ENCODE peak calls at places on chromosomes 3 and 15, in ten cellular contexts. X, T, S, A, D, V, Z, Y, C and Q are unnamed samples.

GRCh38 chr3:30353711-30354467 is 252.5 kb upstream of the TGFBR2 start:
- DNase-seq in X (peak), T (no peak), S (no peak), A (no peak), D (no peak), V (no peak), Z (peak), Y (no peak), C (peak), Q (no peak)

GRCh38 chr3:183178833-183179549 is 16.5 kb upstream of the LAMP3 start:
- DNase-seq in X (peak), T (peak), S (peak), A (peak), D (no peak), V (peak), Z (peak), Y (peak), C (no peak), Q (peak)

GRCh38 chr3:194512895-194513601 is 26.2 kb upstream of the ATP13A3 start:
- DNase-seq in X (no peak), T (no peak), S (no peak), A (no peak), D (peak), V (no peak), Z (no peak), Y (no peak), C (no peak), Q (no peak)

GRCh38 chr3:114435733-114436132 is 141.9 kb downstream of the TIGIT start:
- DNase-seq in X (no peak), T (no peak), S (peak), A (no peak), D (no peak), V (no peak), Z (no peak), Y (no peak), C (no peak), Q (no peak)

GRCh38 chr3:155960060-155960459 is 89.6 kb downstream of the GMPS start:
- DNase-seq in X (no peak), T (no peak), S (peak), A (no peak), D (no peak), V (no peak), Z (no peak), Y (no peak), C (no peak), Q (no peak)

GRCh38 chr15:48889925-48890324 is 12.0 kb downstream of the EID1 start:
- DNase-seq in X (no peak), T (no peak), S (no peak), A (no peak), D (no peak), V (no peak), Z (no peak), Y (no peak), C (no peak), Q (no peak)

GRCh38 chr3:190811775-190812480 is 50.6 kb downstream of the GMNC start:
- DNase-seq in X (peak), T (peak), S (peak), A (peak), D (peak), V (peak), Z (peak), Y (no peak), C (no peak), Q (peak)

GRCh38 chr3:184262166-184262926 is 993 bp upstream of the CAMK2N2 start:
- DNase-seq in X (no peak), T (no peak), S (no peak), A (peak), D (peak), V (peak), Z (peak), Y (no peak), C (peak), Q (peak)

GRCh38 chr15:39625856-39626255 is 45.0 kb downstream of the THBS1 start:
- DNase-seq in X (peak), T (no peak), S (peak), A (no peak), D (no peak), V (no peak), Z (peak), Y (no peak), C (no peak), Q (no peak)

GRCh38 chr3:181292984-181293383 is 303.4 kb upstream of the DNAJC19 start:
- DNase-seq in X (peak), T (no peak), S (peak), A (no peak), D (no peak), V (no peak), Z (peak), Y (no peak), C (no peak), Q (no peak)

GRCh38 chr3:183884097-183884436 is 613 bp downstream of the PARL start:
- DNase-seq in X (peak), T (no peak), S (peak), A (peak), D (no peak), V (no peak), Z (no peak), Y (no peak), C (no peak), Q (no peak)

GRCh38 chr15:90358124-90359033 is 6.3 kb downstream of the ZNF774 start:
- DNase-seq in X (no peak), T (no peak), S (peak), A (no peak), D (no peak), V (no peak), Z (peak), Y (no peak), C (no peak), Q (no peak)

GRCh38 chr3:16033889-16034687 is 140.4 kb upstream of the GALNT15 start:
- DNase-seq in X (no peak), T (no peak), S (no peak), A (no peak), D (no peak), V (no peak), Z (peak), Y (no peak), C (no peak), Q (no peak)

GRCh38 chr3:112557980-112558379 is 3.8 kb downstream of the ATG3 start:
- DNase-seq in X (no peak), T (no peak), S (no peak), A (no peak), D (no peak), V (no peak), Z (no peak), Y (no peak), C (no peak), Q (no peak)

GRCh38 chr3:13346481-13347389 is 73.4 kb downstream of the NUP210 start:
- DNase-seq in X (peak), T (peak), S (no peak), A (peak), D (no peak), V (peak), Z (no peak), Y (peak), C (peak), Q (peak)

GRCh38 chr3:160016972-160017371 is 28.3 kb downstream of the IL12A start:
- DNase-seq in X (no peak), T (no peak), S (peak), A (no peak), D (no peak), V (no peak), Z (no peak), Y (no peak), C (no peak), Q (no peak)

GRCh38 chr3:129530331-129530761 is 1.9 kb downstream of the RHO start:
- DNase-seq in X (no peak), T (no peak), S (peak), A (peak), D (no peak), V (peak), Z (no peak), Y (no peak), C (no peak), Q (peak)

GRCh38 chr3:71803248-71803647 is 18.3 kb upstream of the PROK2 start:
- DNase-seq in X (no peak), T (no peak), S (no peak), A (peak), D (no peak), V (peak), Z (no peak), Y (no peak), C (no peak), Q (no peak)

GRCh38 chr3:38084019-38084968 is 45.3 kb downstream of the DLEC1 start:
- DNase-seq in X (peak), T (peak), S (peak), A (peak), D (no peak), V (no peak), Z (no peak), Y (peak), C (peak), Q (no peak)

GRCh38 chr15:42576776-42577175 is 1.4 kb downstream of the STARD9 start:
- DNase-seq in X (no peak), T (no peak), S (no peak), A (no peak), D (no peak), V (no peak), Z (no peak), Y (no peak), C (no peak), Q (no peak)